ENCODE peak calls at places on chromosomes 16 and 17, in nine cellular contexts. F is mesendoderm; R is adrenal gland; D is CD4-positive, alpha-beta memory T cell; L is H1; N is aorta; B is neural progenitor cell; Q is uterus; V is heart right ventricle. Z is an unnamed sample.

GRCh38 chr17:79087428-79088143 is 13.0 kb downstream of the ENGASE start:
- DNase-seq in F (peak; percentile 64), R (peak; percentile 75), D (no peak), L (no peak), N (peak; percentile 93), B (peak; percentile 82), Q (peak; percentile 69), V (peak; percentile 77), Z (peak; percentile 76)

GRCh38 chr16:74226361-74226979 is 70.1 kb upstream of the PSMD7 start:
- DNase-seq in F (peak; percentile 49), R (no peak), D (no peak), L (no peak), N (no peak), B (peak; percentile 45), Q (no peak), V (no peak), Z (no peak)

GRCh38 chr17:60321336-60322055 is 70.4 kb downstream of the USP32 start:
- DNase-seq in F (no peak), R (no peak), D (no peak), L (no peak), N (no peak), B (no peak), Q (no peak), V (no peak), Z (no peak)

GRCh38 chr17:77322534-77323412 is 182.0 kb downstream of the SEC14L1 start:
- DNase-seq in F (peak; percentile 91), R (peak; percentile 97), D (no peak), L (no peak), N (peak; percentile 97), B (peak; percentile 23), Q (peak; percentile 93), V (peak; percentile 88), Z (peak; percentile 72)

GRCh38 chr17:14091367-14091766 is 22.1 kb downstream of the COX10 start:
- DNase-seq in F (no peak), R (no peak), D (no peak), L (no peak), N (no peak), B (no peak), Q (no peak), V (no peak), Z (no peak)

GRCh38 chr16:77132051-77132618 is 58.9 kb upstream of the MON1B start:
- DNase-seq in F (no peak), R (no peak), D (no peak), L (no peak), N (no peak), B (no peak), Q (no peak), V (no peak), Z (no peak)

GRCh38 chr16:49859139-49859947 is 3.4 kb upstream of the ZNF423 start:
- DNase-seq in F (no peak), R (peak; percentile 58), D (no peak), L (no peak), N (peak; percentile 90), B (no peak), Q (peak; percentile 78), V (peak; percentile 79), Z (peak; percentile 67)

GRCh38 chr17:10198509-10199249 is at the start of gene GAS7:
- DNase-seq in F (peak; percentile 75), R (peak; percentile 54), D (peak; percentile 44), L (no peak), N (peak; percentile 86), B (peak; percentile 91), Q (peak; percentile 69), V (peak; percentile 74), Z (peak; percentile 41)

DNA sequence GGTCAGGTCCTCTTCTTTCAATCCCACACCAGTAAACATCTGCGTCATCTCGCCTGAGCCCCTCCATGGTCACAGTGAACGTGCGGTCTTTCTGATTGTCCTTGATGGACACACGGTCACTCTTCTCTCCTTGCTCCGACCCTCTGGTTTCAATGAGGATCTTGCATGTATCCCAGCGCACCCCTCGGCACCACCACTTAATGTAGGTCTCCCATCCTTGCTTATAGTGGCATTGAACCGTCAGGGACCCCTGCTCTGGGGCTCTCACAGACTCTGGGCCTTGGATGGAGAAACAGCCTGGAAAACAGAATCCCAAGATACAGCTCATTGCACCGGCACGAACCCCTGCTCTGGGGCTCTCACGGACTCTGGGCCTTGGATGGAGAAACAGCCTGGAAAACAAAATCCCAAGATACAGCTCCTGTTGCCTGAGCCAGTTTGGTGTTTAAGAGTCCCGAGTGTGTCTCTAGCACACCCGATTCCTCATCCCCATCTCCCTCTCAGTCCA is 5.4 kb downstream of the CD300LB start:
- DNase-seq in F (no peak), R (no peak), D (no peak), L (no peak), N (no peak), B (no peak), Q (no peak), V (no peak), Z (no peak)
- H3K27me3 ChIP-seq in F (no peaks in the 10 kb centered on the region), R (peaks cover 3% of the 10 kb centered on the region), D (peaks cover 6% of the 10 kb centered on the region), L (peaks cover 2% of the 10 kb centered on the region), N (no peaks in the 10 kb centered on the region), B (peaks cover 11% of the 10 kb centered on the region), Q (no peaks in the 10 kb centered on the region), V (no peaks in the 10 kb centered on the region), Z (no peaks in the 10 kb centered on the region)

GRCh38 chr17:39863918-39864746 is at the start of gene IKZF3:
- DNase-seq in F (peak; percentile 80), R (peak; percentile 29), D (peak; percentile 90), L (peak; percentile 44), N (peak; percentile 80), B (peak; percentile 93), Q (no peak), V (peak; percentile 62), Z (peak; percentile 81)

GRCh38 chr17:39868554-39868942 is 546 bp downstream of the ZPBP2 start:
- DNase-seq in F (no peak), R (no peak), D (no peak), L (no peak), N (no peak), B (no peak), Q (no peak), V (no peak), Z (no peak)

GRCh38 chr17:39867891-39868553 is at the start of gene ZPBP2:
- DNase-seq in F (no peak), R (no peak), D (no peak), L (no peak), N (no peak), B (no peak), Q (no peak), V (no peak), Z (peak; percentile 15)

GRCh38 chr17:39866013-39866730 is 1.8 kb upstream of the ZPBP2 start:
- DNase-seq in F (no peak), R (no peak), D (no peak), L (no peak), N (no peak), B (no peak), Q (no peak), V (no peak), Z (no peak)

GRCh38 chr17:39867084-39867890 is 715 bp upstream of the ZPBP2 start:
- DNase-seq in F (no peak), R (no peak), D (peak; percentile 87), L (no peak), N (no peak), B (no peak), Q (no peak), V (no peak), Z (peak; percentile 42)
- H3K4me3 ChIP-seq in F (no peak overlapping the region), R (no peak overlapping the region), D (peak overlapping the region; percentile 47), L (no peak overlapping the region), N (no peak overlapping the region), B (no peak overlapping the region), Q (no peak overlapping the region), V (no peak overlapping the region), Z (peak overlapping the region; percentile 26)

GRCh38 chr17:37756060-37756459 is 11.2 kb upstream of the HNF1B start:
- DNase-seq in F (no peak), R (no peak), D (no peak), L (no peak), N (no peak), B (no peak), Q (no peak), V (no peak), Z (no peak)

GRCh38 chr17:37761065-37761464 is 16.2 kb upstream of the HNF1B start:
- DNase-seq in F (no peak), R (no peak), D (no peak), L (no peak), N (no peak), B (no peak), Q (no peak), V (no peak), Z (no peak)

GRCh38 chr17:37762669-37763068 is 17.8 kb upstream of the HNF1B start:
- DNase-seq in F (no peak), R (no peak), D (no peak), L (no peak), N (no peak), B (no peak), Q (no peak), V (no peak), Z (no peak)

GRCh38 chr17:37755455-37755854 is 10.6 kb upstream of the HNF1B start:
- DNase-seq in F (no peak), R (no peak), D (no peak), L (no peak), N (no peak), B (no peak), Q (no peak), V (no peak), Z (no peak)

DNA sequence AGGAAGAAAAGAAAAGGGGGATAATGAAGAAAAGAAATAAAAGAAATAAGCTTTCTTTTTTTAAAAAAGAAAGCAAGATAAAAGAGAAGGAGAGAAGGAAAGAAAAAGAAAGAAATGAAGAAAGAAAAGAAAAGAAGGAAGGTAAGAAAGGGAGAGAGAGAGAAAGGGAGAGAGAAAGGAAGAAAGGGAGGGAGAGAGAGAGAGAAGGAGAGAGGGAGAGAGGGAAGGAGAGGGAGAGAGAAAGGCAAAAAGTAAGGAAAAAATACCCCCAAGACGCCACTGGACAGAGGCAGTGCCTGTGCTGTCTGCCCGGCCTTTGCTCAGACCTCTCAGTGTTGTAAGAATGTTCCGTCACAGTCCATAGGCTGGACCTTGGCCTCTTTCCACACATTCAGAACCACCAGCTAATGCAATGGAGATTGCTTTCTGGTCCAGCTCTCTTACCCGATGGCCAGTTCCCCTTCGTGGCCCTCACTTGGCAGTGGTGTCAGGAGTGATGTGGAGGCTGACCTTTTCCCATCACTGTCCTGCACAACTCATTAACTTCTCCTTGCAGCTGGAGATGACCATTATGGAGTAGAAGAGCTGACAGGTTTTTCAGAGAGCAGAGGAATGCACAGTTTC is 14.3 kb upstream of the HNF1B start:
- DNase-seq in F (no peak), R (no peak), D (no peak), L (no peak), N (no peak), B (no peak), Q (no peak), V (no peak), Z (no peak)
- H3K27me3 ChIP-seq in F (no peaks in the 10 kb centered on the region), R (peaks cover 26% of the 10 kb centered on the region), D (peaks cover 5% of the 10 kb centered on the region), L (no peaks in the 10 kb centered on the region), N (no peaks in the 10 kb centered on the region), B (peaks cover 4% of the 10 kb centered on the region), Q (no peaks in the 10 kb centered on the region), V (peaks cover 45% of the 10 kb centered on the region), Z (peaks cover 33% of the 10 kb centered on the region)

GRCh38 chr17:12094336-12094735 is 73.7 kb downstream of the MAP2K4 start:
- DNase-seq in F (no peak), R (no peak), D (no peak), L (no peak), N (no peak), B (no peak), Q (no peak), V (no peak), Z (no peak)

GRCh38 chr17:12098568-12098967 is 77.9 kb downstream of the MAP2K4 start:
- DNase-seq in F (no peak), R (no peak), D (no peak), L (no peak), N (no peak), B (no peak), Q (no peak), V (no peak), Z (no peak)

GRCh38 chr17:12099412-12099811 is 78.7 kb downstream of the MAP2K4 start:
- DNase-seq in F (no peak), R (no peak), D (no peak), L (no peak), N (no peak), B (no peak), Q (no peak), V (no peak), Z (no peak)

GRCh38 chr17:12097326-12097725 is 76.6 kb downstream of the MAP2K4 start:
- DNase-seq in F (no peak), R (no peak), D (no peak), L (no peak), N (no peak), B (no peak), Q (no peak), V (no peak), Z (no peak)

GRCh38 chr17:12095522-12095921 is 74.8 kb downstream of the MAP2K4 start:
- DNase-seq in F (no peak), R (no peak), D (no peak), L (no peak), N (no peak), B (no peak), Q (no peak), V (no peak), Z (no peak)
- H3K4me3 ChIP-seq in F (no peak overlapping the region), R (no peak overlapping the region), D (no peak overlapping the region), L (no peak overlapping the region), N (no peak overlapping the region), B (no peak overlapping the region), Q (no peak overlapping the region), V (no peak overlapping the region), Z (no peak overlapping the region)